ENCODE peak calls at places on chromosomes 6 and 20, in nine cellular contexts. K is A549; S is neural progenitor cell; L is NCI-H2107; D is mesothelial cell of epicardium; B is AG04450; Q is stimulated activated CD8-positive, alpha-beta memory T cell treated with anti-CD3 and anti-CD28 coated beads, Interleukin-2, amount 100 ng/mL, for 1 hour; U is AG10803; H is hypothalamus. F is an unnamed sample.

GRCh38 chr20:36614781-36615557 is 9.4 kb downstream of the RAB5IF start:
- DNase-seq in K (no peak), S (no peak), L (no peak), D (no peak), B (no peak), Q (no peak), U (no peak), H (no peak), F (no peak)

GRCh38 chr6:26349964-26350857 is 14.8 kb upstream of the BTN3A2 start:
- DNase-seq in K (no peak), S (no peak), L (no peak), D (no peak), B (no peak), Q (no peak), U (no peak), H (no peak), F (no peak)

GRCh38 chr6:20279608-20280287 is 67.5 kb upstream of the MBOAT1 start:
- DNase-seq in K (no peak), S (no peak), L (no peak), D (no peak), B (no peak), Q (no peak), U (no peak), H (no peak), F (no peak)

GRCh38 chr6:7505196-7505699 is 36.2 kb upstream of the DSP start:
- DNase-seq in K (peak), S (peak), L (no peak), D (no peak), B (no peak), Q (no peak), U (peak), H (no peak), F (peak)

GRCh38 chr6:160248538-160248937 is 10.1 kb downstream of the SLC22A2 start:
- DNase-seq in K (peak), S (no peak), L (no peak), D (no peak), B (no peak), Q (no peak), U (peak), H (no peak), F (no peak)

GRCh38 chr6:104789770-104790190 is 69.9 kb downstream of the HACE1 start:
- DNase-seq in K (peak), S (no peak), L (no peak), D (no peak), B (peak), Q (no peak), U (peak), H (no peak), F (no peak)

GRCh38 chr6:16805190-16805860 is 44.1 kb upstream of the ATXN1 start:
- DNase-seq in K (no peak), S (no peak), L (no peak), D (no peak), B (no peak), Q (no peak), U (no peak), H (no peak), F (peak)

GRCh38 chr6:30060634-30060981 is 457 bp upstream of the POLR1H start:
- DNase-seq in K (no peak), S (peak), L (no peak), D (no peak), B (no peak), Q (no peak), U (peak), H (peak), F (peak)

GRCh38 chr6:7896465-7896987 is 14.1 kb downstream of the TXNDC5 start:
- DNase-seq in K (no peak), S (no peak), L (peak), D (no peak), B (no peak), Q (no peak), U (no peak), H (no peak), F (no peak)

GRCh38 chr6:46015119-46015968 is at the start of gene CLIC5:
- DNase-seq in K (no peak), S (peak), L (no peak), D (no peak), B (no peak), Q (no peak), U (no peak), H (peak), F (peak)

GRCh38 chr6:118722820-118723526 is 71.6 kb upstream of the CEP85L start:
- DNase-seq in K (no peak), S (no peak), L (no peak), D (no peak), B (no peak), Q (no peak), U (no peak), H (no peak), F (no peak)

GRCh38 chr6:140490086-140490485 is 1115.6 kb upstream of the CITED2 start:
- DNase-seq in K (no peak), S (no peak), L (no peak), D (no peak), B (no peak), Q (no peak), U (peak), H (no peak), F (no peak)